ENCODE peak calls at places on chromosomes 5 and 9, in nine cellular contexts. W, O, L, J, H, E, M, I and K are unnamed samples.

GRCh38 chr9:82670726-82671125 is 392.2 kb downstream of the RASEF start:
- DNase-seq in E (no peak), L (no peak), M (no peak), J (no peak), O (no peak), H (no peak), W (no peak), I (no peak), K (no peak)

GRCh38 chr5:105931782-105932489 is 1738.8 kb downstream of the EFNA5 start:
- DNase-seq in H (no peak), J (no peak), I (no peak), O (no peak), L (no peak), E (no peak), W (peak; percentile 77), M (no peak), K (no peak)

GRCh38 chr9:135073741-135074305 is 13.6 kb upstream of the OLFM1 start:
- DNase-seq in L (no peak), J (no peak), E (no peak), H (no peak), O (no peak), I (no peak), M (no peak), W (no peak), K (no peak)

GRCh38 chr9:21836437-21837161 is 34.2 kb downstream of the MTAP start:
- DNase-seq in E (peak; percentile 99), H (no peak), I (no peak), L (no peak), M (no peak), W (peak; percentile 99), O (no peak), J (no peak), K (no peak)

GRCh38 chr5:74434124-74434899 is 206.2 kb downstream of the ENC1 start:
- DNase-seq in M (no peak), O (no peak), H (no peak), I (peak; percentile 12), E (no peak), W (no peak), J (peak; percentile 23), L (no peak), K (no peak)

GRCh38 chr9:128098936-128099931 is 28.3 kb downstream of the PTGES2 start:
- DNase-seq in M (no peak), W (peak; percentile 18), I (no peak), J (no peak), H (peak; percentile 77), O (no peak), L (no peak), E (no peak), K (no peak)

GRCh38 chr5:36334315-36334714 is 32.6 kb upstream of the RANBP3L start:
- DNase-seq in W (no peak), H (no peak), I (no peak), L (no peak), J (no peak), O (no peak), M (no peak), E (no peak), K (no peak)

GRCh38 chr5:177607452-177608192 is 7.7 kb downstream of the B4GALT7 start:
- DNase-seq in J (peak; percentile 93), O (peak; percentile 76), W (peak; percentile 85), I (peak; percentile 90), M (no peak), H (peak; percentile 85), E (peak; percentile 83), L (peak; percentile 69), K (peak; percentile 43)

GRCh38 chr9:101387871-101388506 is 3.2 kb upstream of the BAAT start:
- DNase-seq in L (peak; percentile 50), M (no peak), W (peak; percentile 53), J (peak; percentile 17), H (no peak), I (no peak), E (peak; percentile 41), O (no peak), K (no peak)

GRCh38 chr9:117135481-117135880 is 279.4 kb downstream of the ASTN2 start:
- DNase-seq in M (no peak), L (no peak), O (no peak), E (no peak), W (no peak), J (peak; percentile 52), H (no peak), I (no peak), K (no peak)

GRCh38 chr5:141617128-141617527 is 1.7 kb downstream of the DIAPH1 start:
- DNase-seq in J (no peak), E (no peak), M (no peak), W (no peak), L (no peak), O (no peak), I (no peak), H (no peak), K (no peak)

GRCh38 chr5:113319256-113320053 is 115.3 kb downstream of the TSSK1B start:
- DNase-seq in M (no peak), L (no peak), I (no peak), J (no peak), E (no peak), O (no peak), H (no peak), W (no peak), K (no peak)
- TF ChIP-seq CTCF in M (no peak), L (no peak), I (no peak), J (no peak), E (no peak), O (no peak), H (no peak), W (no peak), K (no peak)

GRCh38 chr5:14405267-14405666 is 176.3 kb upstream of the OTULINL start:
- DNase-seq in E (no peak), M (no peak), L (no peak), O (no peak), J (peak; percentile 47), H (no peak), I (peak; percentile 24), W (no peak), K (no peak)
- TF ChIP-seq CTCF in E (peak; percentile 56), M (peak; percentile 73), L (no peak), O (peak; percentile 47), J (peak; percentile 55), H (no peak), I (peak; percentile 32), W (peak; percentile 21), K (no peak)

GRCh38 chr5:172664018-172664417 is 23.0 kb downstream of the NEURL1B start:
- DNase-seq in M (no peak), I (no peak), J (no peak), L (no peak), O (no peak), E (no peak), W (no peak), H (no peak), K (no peak)

GRCh38 chr5:172667786-172668735 is 27.0 kb downstream of the NEURL1B start:
- DNase-seq in M (no peak), J (no peak), H (no peak), O (no peak), W (no peak), L (no peak), I (no peak), E (no peak), K (no peak)

GRCh38 chr5:172665049-172665541 is 24.0 kb downstream of the NEURL1B start:
- DNase-seq in J (peak; percentile 86), E (no peak), O (no peak), H (no peak), M (no peak), I (no peak), W (no peak), L (no peak), K (no peak)

GRCh38 chr5:172669808-172670402 is 28.8 kb downstream of the NEURL1B start:
- DNase-seq in I (no peak), L (no peak), J (no peak), O (no peak), M (no peak), H (no peak), E (no peak), W (no peak), K (no peak)

GRCh38 chr5:172666251-172666650 is 25.2 kb downstream of the NEURL1B start:
- DNase-seq in I (peak; percentile 30), E (no peak), L (no peak), J (no peak), O (no peak), H (no peak), W (no peak), M (no peak), K (no peak)
- TF ChIP-seq CTCF in I (no peak), E (no peak), L (no peak), J (no peak), O (no peak), H (no peak), W (no peak), M (no peak), K (no peak)

DNA sequence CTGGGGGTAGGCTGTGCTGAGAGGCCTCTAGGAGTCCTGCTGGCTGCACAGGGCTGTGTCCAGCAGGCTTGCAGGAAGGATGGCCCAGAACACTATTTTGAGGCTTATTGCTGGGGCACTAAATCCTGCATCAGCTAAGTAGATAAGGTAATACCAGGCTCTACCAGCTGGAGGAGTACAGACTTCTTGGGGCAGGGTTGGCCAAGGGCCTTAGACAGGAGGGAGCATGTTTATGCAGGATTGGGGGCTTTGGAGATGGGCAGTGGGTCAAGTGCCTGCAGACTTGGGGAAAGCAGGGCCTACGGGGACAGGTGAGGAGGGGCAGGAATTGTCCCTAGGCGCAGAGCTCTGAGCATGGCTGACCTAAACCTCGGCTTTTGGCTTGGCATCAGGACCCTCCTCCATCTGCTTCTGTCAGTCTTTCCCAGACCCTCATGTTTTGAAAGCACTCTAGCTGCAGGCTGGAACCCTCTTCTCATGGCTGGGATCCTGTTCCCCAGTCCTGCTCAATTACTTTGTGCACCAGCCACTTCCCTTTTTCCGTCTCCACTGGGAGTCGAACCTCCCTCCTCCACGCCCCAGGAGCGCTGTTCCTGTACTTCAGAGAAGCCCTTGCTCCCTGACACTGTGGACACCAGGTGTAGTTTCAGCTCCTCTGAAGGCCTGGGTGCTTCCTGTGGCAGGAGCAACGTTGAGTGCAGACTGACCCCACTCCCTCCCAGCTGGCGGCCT is 61.0 kb upstream of the SPTLC1 start:
- DNase-seq in M (no peak), H (no peak), O (no peak), I (no peak), E (no peak), J (no peak), L (no peak), W (no peak), K (no peak)
- TF ChIP-seq CTCF in M (no peak), H (no peak), O (peak; percentile 17), I (no peak), E (peak; percentile 69), J (no peak), L (no peak), W (peak; percentile 35), K (no peak)

GRCh38 chr9:95070549-95071021 is 246.9 kb downstream of the FANCC start:
- DNase-seq in E (no peak), O (no peak), H (peak; percentile 58), M (no peak), I (no peak), W (no peak), L (no peak), J (no peak), K (no peak)
- TF ChIP-seq CTCF in E (no peak), O (no peak), H (no peak), M (no peak), I (no peak), W (no peak), L (no peak), J (no peak), K (no peak)